ENCODE peak calls at places on chromosome 1, in four cellular contexts. C is thoracic aorta, F is cardiac fibroblast, E is psoas muscle. A is an unnamed sample.

GRCh38 chr1:29122987-29123870 is 474 bp downstream of the TMEM200B start:
- DNase-seq in E (peak), F (peak), C (no peak), A (no peak)

GRCh38 chr1:10431065-10431730 is 965 bp downstream of the CENPS start:
- DNase-seq in C (no peak), F (no peak), E (no peak), A (no peak)

GRCh38 chr1:71232786-71233185 is 152.0 kb upstream of the ZRANB2 start:
- DNase-seq in E (no peak), C (no peak), F (no peak), A (no peak)

GRCh38 chr1:207890136-207890738 is 20.7 kb downstream of the CD34 start:
- DNase-seq in F (peak), E (peak), C (no peak), A (peak)

GRCh38 chr1:15328785-15329480 is 80.8 kb upstream of the EFHD2 start:
- DNase-seq in C (no peak), F (peak), E (peak), A (peak)

GRCh38 chr1:244012232-244012631 is 38.9 kb upstream of the ZBTB18 start:
- DNase-seq in E (no peak), C (no peak), F (peak), A (peak)

GRCh38 chr1:1119272-1119890 is 3.5 kb upstream of the C1orf159 start:
- DNase-seq in E (no peak), C (no peak), F (no peak), A (no peak)

GRCh38 chr1:84347547-84348239 is 46.2 kb downstream of the SAMD13 start:
- DNase-seq in F (no peak), C (no peak), E (no peak), A (no peak)

GRCh38 chr1:6392081-6392879 is 1.3 kb downstream of the ACOT7 start:
- DNase-seq in C (no peak), E (no peak), F (no peak), A (no peak)

GRCh38 chr1:111032295-111032897 is 68.7 kb upstream of the LRIF1 start:
- DNase-seq in C (no peak), F (peak), E (no peak), A (peak)

GRCh38 chr1:245560460-245560859 is 405.7 kb downstream of the KIF26B start:
- DNase-seq in C (no peak), E (no peak), F (no peak), A (no peak)

GRCh38 chr1:107691542-107691941 is 273.4 kb downstream of the VAV3 start:
- DNase-seq in C (no peak), F (no peak), E (no peak), A (no peak)

GRCh38 chr1:203649551-203650011 is 22.9 kb downstream of the ATP2B4 start:
- DNase-seq in C (no peak), F (no peak), E (no peak), A (no peak)

GRCh38 chr1:92310185-92310597 is 11.3 kb downstream of the RPAP2 start:
- DNase-seq in F (peak), C (no peak), E (no peak), A (no peak)

GRCh38 chr1:15650433-15650832 is 33.2 kb downstream of the DDI2 start:
- DNase-seq in C (no peak), E (no peak), F (peak), A (peak)

GRCh38 chr1:27719286-27720251 is 6.2 kb upstream of the FAM76A start:
- DNase-seq in F (peak), C (no peak), E (no peak), A (no peak)

GRCh38 chr1:233113009-233113712 is 162.8 kb downstream of the NTPCR start:
- DNase-seq in F (peak), C (peak), E (peak), A (peak)

GRCh38 chr1:160131803-160132565 is 16.4 kb downstream of the ATP1A2 start:
- DNase-seq in E (peak), C (peak), F (no peak), A (no peak)

GRCh38 chr1:65681101-65681500 is 111.6 kb upstream of the PDE4B start:
- DNase-seq in F (peak), C (no peak), E (no peak), A (peak)

GRCh38 chr1:169745015-169745861 is 11.4 kb upstream of the SELE start:
- DNase-seq in C (no peak), E (no peak), F (peak), A (peak)

GRCh38 chr1:56911539-56911938 is 54.3 kb downstream of the C8B start:
- DNase-seq in C (no peak), E (no peak), F (peak), A (no peak)

GRCh38 chr1:153259387-153259786 is at the start of gene LORICRIN:
- DNase-seq in E (no peak), C (no peak), F (no peak), A (no peak)

GRCh38 chr1:153260473-153260979 is 1.0 kb downstream of the LORICRIN start:
- DNase-seq in E (no peak), F (no peak), C (no peak), A (no peak)

GRCh38 chr1:153261793-153262371 is 2.4 kb downstream of the LORICRIN start:
- DNase-seq in E (no peak), F (no peak), C (no peak), A (no peak)

GRCh38 chr1:153262462-153263157 is 3.1 kb downstream of the LORICRIN start:
- DNase-seq in F (no peak), E (no peak), C (no peak), A (no peak)

DNA sequence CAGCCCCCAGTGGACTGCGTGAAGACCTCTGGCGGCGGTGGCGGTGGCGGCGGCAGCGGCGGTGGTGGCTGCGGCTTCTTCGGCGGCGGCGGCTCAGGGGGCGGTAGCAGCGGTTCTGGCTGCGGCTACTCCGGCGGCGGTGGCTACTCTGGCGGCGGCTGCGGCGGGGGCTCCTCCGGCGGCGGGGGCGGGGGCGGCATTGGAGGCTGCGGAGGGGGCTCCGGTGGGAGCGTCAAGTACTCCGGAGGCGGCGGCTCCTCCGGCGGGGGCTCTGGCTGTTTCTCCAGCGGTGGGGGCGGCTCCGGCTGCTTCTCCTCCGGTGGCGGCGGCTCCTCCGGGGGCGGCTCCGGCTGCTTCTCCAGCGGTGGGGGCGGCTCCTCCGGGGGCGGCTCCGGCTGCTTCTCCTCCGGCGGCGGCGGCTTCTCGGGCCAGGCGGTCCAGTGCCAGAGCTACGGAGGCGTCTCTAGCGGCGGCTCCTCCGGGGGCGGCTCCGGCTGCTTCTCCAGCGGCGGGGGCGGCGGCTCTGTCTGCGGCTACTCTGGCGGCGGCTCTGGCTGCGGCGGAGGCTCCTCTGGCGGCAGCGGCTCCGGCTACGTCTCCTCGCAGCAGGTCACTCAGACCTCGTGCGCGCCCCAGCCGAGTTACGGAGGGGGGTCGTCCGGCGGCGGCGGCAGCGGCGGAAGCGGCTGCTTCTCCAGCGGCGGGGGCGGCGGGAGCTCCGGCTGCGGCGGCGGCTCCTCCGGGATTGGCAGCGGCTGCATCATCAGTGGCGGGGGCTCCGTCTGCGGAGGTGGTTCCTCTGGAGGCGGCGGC is 1.7 kb downstream of the LORICRIN start:
- DNase-seq in E (peak), C (no peak), F (peak), A (no peak)
- H3K4me3 ChIP-seq in E (peak), C (peak), F (peak), A (peak)

DNA sequence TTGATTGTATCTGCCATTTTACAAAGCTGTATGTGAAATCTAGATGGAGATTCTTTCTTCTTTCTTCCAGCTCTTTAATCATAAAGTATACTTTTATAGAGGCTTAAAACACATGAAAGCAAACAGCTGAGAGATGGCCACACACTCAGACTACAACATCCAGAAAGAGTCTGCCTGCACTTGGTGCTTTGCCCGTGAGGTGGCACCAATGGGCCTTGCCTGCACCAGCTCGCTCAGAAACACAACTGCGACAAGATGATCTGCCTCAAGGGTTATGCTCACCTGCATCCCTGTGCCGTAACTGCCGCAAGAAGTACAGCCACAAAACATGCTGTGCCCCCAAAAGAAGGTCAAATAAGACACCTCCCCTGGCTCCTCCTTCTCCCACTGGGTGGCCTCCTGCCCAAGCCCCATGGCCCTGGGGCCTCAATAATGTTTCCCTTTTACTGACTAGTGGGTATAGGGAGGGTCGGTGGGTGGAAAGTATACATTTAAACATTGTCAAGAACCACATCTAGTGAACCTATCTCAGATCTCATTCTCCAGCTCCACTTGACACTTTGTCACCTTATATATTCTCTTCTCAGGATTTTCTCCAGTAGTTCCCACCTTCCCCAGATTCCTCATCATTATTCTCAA is 66.7 kb upstream of the ANGPTL3 start:
- DNase-seq in F (peak), E (no peak), C (no peak), A (no peak)
- H3K4me3 ChIP-seq in F (no peak), E (no peak), C (no peak), A (no peak)

DNA sequence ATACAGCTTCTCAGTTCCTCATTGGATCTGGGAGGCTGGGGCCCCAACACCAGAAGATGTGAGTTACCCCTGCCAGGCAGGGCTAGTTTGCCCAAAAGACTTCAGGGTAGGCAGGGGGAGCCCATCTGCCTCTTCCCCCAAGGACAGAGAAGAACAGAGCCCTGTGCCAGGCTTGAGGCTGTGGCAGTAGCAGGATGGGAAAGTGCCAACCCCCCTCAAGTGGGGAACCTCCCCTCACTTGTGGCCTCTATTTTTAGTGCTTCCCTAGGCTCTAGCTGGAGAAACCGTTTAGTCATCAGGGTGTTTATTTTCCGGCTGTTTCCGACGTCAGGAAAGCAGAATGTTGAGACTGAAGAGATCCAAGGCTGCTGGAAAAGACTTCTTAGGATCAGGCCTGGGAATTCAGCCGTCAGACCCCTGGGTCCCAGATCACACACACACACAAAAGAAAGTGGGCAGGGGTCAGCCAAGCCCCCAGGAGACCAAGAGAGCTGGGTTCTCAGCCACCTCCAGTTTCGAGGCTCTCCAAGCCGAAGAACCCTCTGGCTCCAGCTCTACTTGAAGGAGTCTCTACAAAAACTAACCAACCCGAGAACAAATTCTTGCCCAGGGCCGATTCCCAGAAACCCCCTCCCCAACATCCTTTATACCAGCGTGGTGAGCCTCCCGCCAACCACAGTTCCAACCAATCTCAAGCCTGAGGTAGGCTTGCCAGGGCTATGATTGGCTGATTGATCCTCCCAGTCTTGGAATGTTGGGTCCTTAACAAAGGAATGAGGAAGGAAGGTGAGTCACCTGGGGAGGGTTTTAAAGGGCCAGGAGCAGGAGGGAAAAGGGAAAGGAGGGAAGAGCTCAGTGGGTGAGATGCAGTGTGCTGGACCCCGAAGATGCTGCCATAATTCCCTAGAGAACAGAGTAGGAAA is 2.4 kb upstream of the MEF2D start:
- DNase-seq in F (peak), E (peak), C (peak), A (peak)
- H3K4me3 ChIP-seq in F (no peak), E (peak), C (peak), A (no peak)

GRCh38 chr1:64595871-64596515 is 126.1 kb downstream of the CACHD1 start:
- DNase-seq in C (no peak), F (no peak), E (no peak), A (no peak)

GRCh38 chr1:64597151-64597550 is 127.2 kb downstream of the CACHD1 start:
- DNase-seq in E (no peak), C (no peak), F (no peak), A (no peak)

GRCh38 chr1:64601207-64601606 is 131.3 kb downstream of the CACHD1 start:
- DNase-seq in C (no peak), F (no peak), E (no peak), A (no peak)

GRCh38 chr1:64598100-64598571 is 128.2 kb downstream of the CACHD1 start:
- DNase-seq in E (no peak), C (no peak), F (peak), A (peak)
- H3K4me3 ChIP-seq in E (no peak), C (no peak), F (no peak), A (no peak)

GRCh38 chr1:210293191-210293607 is 35.5 kb upstream of the HHAT start:
- DNase-seq in C (peak), F (peak), E (peak), A (no peak)

GRCh38 chr1:210292276-210292851 is 36.3 kb upstream of the HHAT start:
- DNase-seq in F (peak), E (peak), C (no peak), A (no peak)

GRCh38 chr1:210291088-210291487 is 37.6 kb upstream of the HHAT start:
- DNase-seq in E (no peak), C (no peak), F (no peak), A (no peak)

GRCh38 chr1:210289248-210289647 is 39.5 kb upstream of the HHAT start:
- DNase-seq in F (no peak), E (no peak), C (no peak), A (no peak)

DNA sequence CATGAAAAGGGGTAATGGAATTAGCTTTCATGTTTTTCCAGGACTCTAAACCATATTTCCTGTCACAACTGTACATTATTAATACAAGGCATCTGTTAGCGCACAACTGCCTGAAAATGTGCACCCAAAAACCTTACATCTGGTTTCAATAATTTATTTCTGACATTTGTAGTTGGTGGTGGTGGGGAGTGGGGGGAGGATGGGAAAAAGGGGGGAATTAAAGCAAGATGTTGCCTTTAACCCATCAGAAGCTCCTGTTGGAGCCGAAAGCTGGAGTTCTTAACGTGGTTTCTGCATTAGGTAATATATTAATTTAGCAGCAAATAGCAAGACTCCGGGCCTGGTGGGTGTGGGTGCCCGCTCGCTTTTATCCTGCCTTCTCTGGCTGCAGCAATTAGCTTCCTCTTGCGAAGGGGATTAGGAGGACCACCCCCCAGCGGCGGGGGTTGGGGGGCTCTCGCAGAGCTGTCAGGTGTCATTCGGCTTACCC is 36.9 kb upstream of the HHAT start:
- DNase-seq in F (no peak), E (no peak), C (no peak), A (no peak)
- H3K4me3 ChIP-seq in F (no peak), E (peak), C (peak), A (no peak)